ENCODE peak calls at places on chromosomes 4 and X, in seven cellular contexts. One of them, this sample, is unnamed.
A peak's percentile ranks its signal among the peaks of the same experiment; 100 is the strongest.

GRCh38 chrX:74133156-74133796 is 170.7 kb upstream of the ZCCHC13 start:
- DNase-seq in H9: no peak
- DNase-seq in IMR-90: peak; percentile 80
- DNase-seq in mesendoderm: peak; percentile 73
- DNase-seq in trophoblast cell: peak; percentile 90
- DNase-seq in neuronal stem cell: peak; percentile 31
- DNase-seq in H1: no peak
- DNase-seq in this sample: peak; percentile 64

GRCh38 chrX:43707812-43708548 is 51.9 kb downstream of the MAOA start:
- DNase-seq in H9: no peak
- DNase-seq in IMR-90: no peak
- DNase-seq in mesendoderm: no peak
- DNase-seq in trophoblast cell: no peak
- DNase-seq in neuronal stem cell: no peak
- DNase-seq in H1: no peak
- DNase-seq in this sample: peak; percentile 62

GRCh38 chr4:80033581-80033980 is 39.4 kb downstream of the ANTXR2 start:
- DNase-seq in H9: no peak
- DNase-seq in IMR-90: no peak
- DNase-seq in mesendoderm: peak; percentile 8
- DNase-seq in trophoblast cell: no peak
- DNase-seq in neuronal stem cell: no peak
- DNase-seq in H1: no peak
- DNase-seq in this sample: no peak

GRCh38 chrX:139286342-139286741 is 244.2 kb upstream of the F9 start:
- DNase-seq in H9: no peak
- DNase-seq in IMR-90: no peak
- DNase-seq in mesendoderm: no peak
- DNase-seq in trophoblast cell: no peak
- DNase-seq in neuronal stem cell: no peak
- DNase-seq in H1: no peak
- DNase-seq in this sample: no peak

GRCh38 chrX:63258144-63258543 is 93.0 kb downstream of the SPIN4 start:
- DNase-seq in H9: no peak
- DNase-seq in IMR-90: no peak
- DNase-seq in mesendoderm: no peak
- DNase-seq in trophoblast cell: no peak
- DNase-seq in neuronal stem cell: no peak
- DNase-seq in H1: no peak
- DNase-seq in this sample: no peak

GRCh38 chrX:150199181-150199580 is 163.9 kb upstream of the MAMLD1 start:
- DNase-seq in H9: no peak
- DNase-seq in IMR-90: no peak
- DNase-seq in mesendoderm: no peak
- DNase-seq in trophoblast cell: no peak
- DNase-seq in neuronal stem cell: no peak
- DNase-seq in H1: no peak
- DNase-seq in this sample: no peak

GRCh38 chrX:74923942-74924448 is 1.3 kb downstream of the NEXMIF start:
- DNase-seq in H9: no peak
- DNase-seq in IMR-90: no peak
- DNase-seq in mesendoderm: peak; percentile 18
- DNase-seq in trophoblast cell: no peak
- DNase-seq in neuronal stem cell: peak; percentile 1
- DNase-seq in H1: no peak
- DNase-seq in this sample: no peak

GRCh38 chrX:48957477-48957826 is at the start of gene OTUD5:
- DNase-seq in H9: no peak
- DNase-seq in IMR-90: no peak
- DNase-seq in mesendoderm: no peak
- DNase-seq in trophoblast cell: no peak
- DNase-seq in neuronal stem cell: no peak
- DNase-seq in H1: peak; percentile 76
- DNase-seq in this sample: no peak

GRCh38 chr4:103496800-103497199 is 223.0 kb downstream of the TACR3 start:
- DNase-seq in H9: no peak
- DNase-seq in IMR-90: no peak
- DNase-seq in mesendoderm: no peak
- DNase-seq in trophoblast cell: no peak
- DNase-seq in neuronal stem cell: no peak
- DNase-seq in H1: no peak
- DNase-seq in this sample: no peak

GRCh38 chr4:1870328-1870577 is 940 bp upstream of the NSD2 start:
- DNase-seq in H9: peak; percentile 93
- DNase-seq in IMR-90: peak; percentile 66
- DNase-seq in mesendoderm: peak; percentile 93
- DNase-seq in trophoblast cell: peak; percentile 91
- DNase-seq in neuronal stem cell: no peak
- DNase-seq in H1: no peak
- DNase-seq in this sample: peak; percentile 87

GRCh38 chr4:80587861-80588385 is 252.4 kb downstream of the CFAP299 start:
- DNase-seq in H9: no peak
- DNase-seq in IMR-90: no peak
- DNase-seq in mesendoderm: no peak
- DNase-seq in trophoblast cell: no peak
- DNase-seq in neuronal stem cell: no peak
- DNase-seq in H1: no peak
- DNase-seq in this sample: no peak

GRCh38 chr4:8260656-8261111 is 8.9 kb upstream of the HTRA3 start:
- DNase-seq in H9: no peak
- DNase-seq in IMR-90: peak; percentile 96
- DNase-seq in mesendoderm: peak; percentile 78
- DNase-seq in trophoblast cell: peak; percentile 86
- DNase-seq in neuronal stem cell: no peak
- DNase-seq in H1: no peak
- DNase-seq in this sample: peak; percentile 95

GRCh38 chr4:110518889-110519490 is 43.0 kb downstream of the ENPEP start:
- DNase-seq in H9: no peak
- DNase-seq in IMR-90: peak; percentile 22
- DNase-seq in mesendoderm: peak; percentile 42
- DNase-seq in trophoblast cell: peak; percentile 64
- DNase-seq in neuronal stem cell: no peak
- DNase-seq in H1: no peak
- DNase-seq in this sample: peak; percentile 41

GRCh38 chr4:150155391-150155790 is 77.1 kb downstream of the DCLK2 start:
- DNase-seq in H9: no peak
- DNase-seq in IMR-90: no peak
- DNase-seq in mesendoderm: no peak
- DNase-seq in trophoblast cell: peak; percentile 19
- DNase-seq in neuronal stem cell: no peak
- DNase-seq in H1: no peak
- DNase-seq in this sample: no peak

GRCh38 chr4:25110653-25111329 is 49.5 kb downstream of the SEPSECS start:
- DNase-seq in H9: no peak
- DNase-seq in IMR-90: no peak
- DNase-seq in mesendoderm: peak; percentile 54
- DNase-seq in trophoblast cell: no peak
- DNase-seq in neuronal stem cell: no peak
- DNase-seq in H1: no peak
- DNase-seq in this sample: no peak

GRCh38 chrX:133215747-133216146 is 2.4 kb downstream of the TFDP3 start:
- DNase-seq in H9: no peak
- DNase-seq in IMR-90: peak; percentile 2
- DNase-seq in mesendoderm: peak; percentile 37
- DNase-seq in trophoblast cell: peak; percentile 59
- DNase-seq in neuronal stem cell: peak; percentile 2
- DNase-seq in H1: no peak
- DNase-seq in this sample: peak; percentile 22

GRCh38 chr4:93788712-93789111 is 39.8 kb upstream of the ATOH1 start:
- DNase-seq in H9: no peak
- DNase-seq in IMR-90: peak; percentile 10
- DNase-seq in mesendoderm: peak; percentile 46
- DNase-seq in trophoblast cell: peak; percentile 36
- DNase-seq in neuronal stem cell: no peak
- DNase-seq in H1: no peak
- DNase-seq in this sample: peak; percentile 6

GRCh38 chr4:55173580-55173979 is 48.2 kb upstream of the KDR start:
- DNase-seq in H9: no peak
- DNase-seq in IMR-90: peak; percentile 78
- DNase-seq in mesendoderm: no peak
- DNase-seq in trophoblast cell: no peak
- DNase-seq in neuronal stem cell: no peak
- DNase-seq in H1: no peak
- DNase-seq in this sample: peak; percentile 73

GRCh38 chrX:118824173-118824782 is 654 bp downstream of the ZCCHC12 start:
- DNase-seq in H9: peak; percentile 35
- DNase-seq in IMR-90: no peak
- DNase-seq in mesendoderm: peak; percentile 32
- DNase-seq in trophoblast cell: no peak
- DNase-seq in neuronal stem cell: no peak
- DNase-seq in H1: peak; percentile 50
- DNase-seq in this sample: no peak

GRCh38 chr4:140368686-140369085 is 4.8 kb upstream of the SCOC start:
- DNase-seq in H9: no peak
- DNase-seq in IMR-90: peak; percentile 13
- DNase-seq in mesendoderm: no peak
- DNase-seq in trophoblast cell: no peak
- DNase-seq in neuronal stem cell: no peak
- DNase-seq in H1: no peak
- DNase-seq in this sample: no peak

GRCh38 chr4:2794707-2795557 is 2.0 kb downstream of the SH3BP2 start:
- DNase-seq in H9: no peak
- DNase-seq in IMR-90: peak; percentile 79
- DNase-seq in mesendoderm: no peak
- DNase-seq in trophoblast cell: peak; percentile 35
- DNase-seq in neuronal stem cell: no peak
- DNase-seq in H1: no peak
- DNase-seq in this sample: peak; percentile 85

GRCh38 chr4:97643179-97643578 is 500.1 kb downstream of the STPG2 start:
- DNase-seq in H9: no peak
- DNase-seq in IMR-90: no peak
- DNase-seq in mesendoderm: no peak
- DNase-seq in trophoblast cell: no peak
- DNase-seq in neuronal stem cell: no peak
- DNase-seq in H1: no peak
- DNase-seq in this sample: no peak

GRCh38 chr4:97646997-97647396 is 496.3 kb downstream of the STPG2 start:
- DNase-seq in H9: no peak
- DNase-seq in IMR-90: no peak
- DNase-seq in mesendoderm: no peak
- DNase-seq in trophoblast cell: no peak
- DNase-seq in neuronal stem cell: no peak
- DNase-seq in H1: no peak
- DNase-seq in this sample: no peak

GRCh38 chr4:97639961-97640360 is 503.3 kb downstream of the STPG2 start:
- DNase-seq in H9: no peak
- DNase-seq in IMR-90: no peak
- DNase-seq in mesendoderm: no peak
- DNase-seq in trophoblast cell: no peak
- DNase-seq in neuronal stem cell: no peak
- DNase-seq in H1: no peak
- DNase-seq in this sample: no peak

GRCh38 chr4:97645437-97645836 is 497.8 kb downstream of the STPG2 start:
- DNase-seq in H9: no peak
- DNase-seq in IMR-90: no peak
- DNase-seq in mesendoderm: no peak
- DNase-seq in trophoblast cell: no peak
- DNase-seq in neuronal stem cell: no peak
- DNase-seq in H1: no peak
- DNase-seq in this sample: no peak
- H4K8ac ChIP-seq in H9: no peak overlapping the region
- H4K8ac ChIP-seq in IMR-90: no peak overlapping the region
- H4K8ac ChIP-seq in mesendoderm: no peak overlapping the region
- H4K8ac ChIP-seq in trophoblast cell: no peak overlapping the region
- H4K8ac ChIP-seq in neuronal stem cell: no peak overlapping the region
- H4K8ac ChIP-seq in H1: no peak overlapping the region
- H4K8ac ChIP-seq in this sample: no peak overlapping the region

DNA sequence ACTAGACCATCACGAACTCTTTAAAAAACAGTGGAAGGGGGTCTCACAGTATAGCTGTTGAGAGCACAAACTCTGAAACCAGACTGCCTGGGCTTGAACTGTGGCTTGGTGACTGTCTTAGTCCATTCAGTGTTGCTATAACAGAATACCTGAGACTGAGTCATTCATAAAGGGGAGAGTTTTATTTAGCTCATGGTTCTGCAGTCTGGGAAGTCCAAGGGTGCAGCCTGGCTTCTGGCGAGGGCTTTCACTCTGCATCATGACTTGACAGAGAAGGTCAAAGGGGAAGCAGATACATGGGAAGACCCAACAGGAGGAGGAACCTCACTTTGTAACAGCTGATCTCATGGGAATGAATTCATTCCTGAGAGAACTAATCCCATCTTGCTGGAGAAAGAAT is 116.8 kb upstream of the STOX2 start:
- DNase-seq in H9: no peak
- DNase-seq in IMR-90: no peak
- DNase-seq in mesendoderm: no peak
- DNase-seq in trophoblast cell: no peak
- DNase-seq in neuronal stem cell: no peak
- DNase-seq in H1: no peak
- DNase-seq in this sample: no peak
- H4K8ac ChIP-seq in H9: no peak overlapping the region
- H4K8ac ChIP-seq in IMR-90: no peak overlapping the region
- H4K8ac ChIP-seq in mesendoderm: no peak overlapping the region
- H4K8ac ChIP-seq in trophoblast cell: no peak overlapping the region
- H4K8ac ChIP-seq in neuronal stem cell: no peak overlapping the region
- H4K8ac ChIP-seq in H1: no peak overlapping the region
- H4K8ac ChIP-seq in this sample: no peak overlapping the region

DNA sequence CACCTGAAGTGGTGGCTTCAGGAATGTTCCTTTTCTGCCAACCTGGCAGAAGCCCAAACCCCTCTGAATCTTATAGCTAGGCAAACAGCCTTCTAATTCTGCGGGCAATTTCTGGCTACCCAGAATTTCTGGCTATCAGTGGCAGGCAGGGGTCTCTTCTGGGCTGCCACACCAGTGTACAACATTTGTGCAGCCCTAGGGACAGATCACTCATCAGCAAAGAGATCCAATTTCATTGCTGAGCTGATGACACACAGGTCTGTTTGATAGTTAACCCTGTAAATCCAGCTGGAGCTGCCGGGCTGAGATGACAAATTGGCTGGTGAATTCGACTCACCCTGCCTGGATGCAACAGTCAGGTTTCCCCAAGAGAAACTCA is 2.4 kb downstream of the MID1 start:
- DNase-seq in H9: no peak
- DNase-seq in IMR-90: peak; percentile 75
- DNase-seq in mesendoderm: no peak
- DNase-seq in trophoblast cell: no peak
- DNase-seq in neuronal stem cell: no peak
- DNase-seq in H1: no peak
- DNase-seq in this sample: no peak
- H4K8ac ChIP-seq in H9: no peak overlapping the region
- H4K8ac ChIP-seq in IMR-90: no peak overlapping the region
- H4K8ac ChIP-seq in mesendoderm: no peak overlapping the region
- H4K8ac ChIP-seq in trophoblast cell: no peak overlapping the region
- H4K8ac ChIP-seq in neuronal stem cell: no peak overlapping the region
- H4K8ac ChIP-seq in H1: no peak overlapping the region
- H4K8ac ChIP-seq in this sample: no peak overlapping the region

GRCh38 chrX:110509778-110510510 is 151.3 kb downstream of the RTL9 start:
- DNase-seq in H9: no peak
- DNase-seq in IMR-90: no peak
- DNase-seq in mesendoderm: peak; percentile 89
- DNase-seq in trophoblast cell: no peak
- DNase-seq in neuronal stem cell: peak; percentile 24
- DNase-seq in H1: no peak
- DNase-seq in this sample: peak; percentile 1

GRCh38 chrX:110514498-110514897 is 155.8 kb downstream of the RTL9 start:
- DNase-seq in H9: no peak
- DNase-seq in IMR-90: no peak
- DNase-seq in mesendoderm: no peak
- DNase-seq in trophoblast cell: no peak
- DNase-seq in neuronal stem cell: no peak
- DNase-seq in H1: no peak
- DNase-seq in this sample: no peak

GRCh38 chrX:110511238-110511637 is 152.6 kb downstream of the RTL9 start:
- DNase-seq in H9: no peak
- DNase-seq in IMR-90: no peak
- DNase-seq in mesendoderm: no peak
- DNase-seq in trophoblast cell: no peak
- DNase-seq in neuronal stem cell: no peak
- DNase-seq in H1: no peak
- DNase-seq in this sample: no peak

GRCh38 chrX:110512341-110512740 is 153.7 kb downstream of the RTL9 start:
- DNase-seq in H9: no peak
- DNase-seq in IMR-90: no peak
- DNase-seq in mesendoderm: no peak
- DNase-seq in trophoblast cell: no peak
- DNase-seq in neuronal stem cell: no peak
- DNase-seq in H1: no peak
- DNase-seq in this sample: no peak
- H4K8ac ChIP-seq in H9: no peak overlapping the region
- H4K8ac ChIP-seq in IMR-90: no peak overlapping the region
- H4K8ac ChIP-seq in mesendoderm: no peak overlapping the region
- H4K8ac ChIP-seq in trophoblast cell: no peak overlapping the region
- H4K8ac ChIP-seq in neuronal stem cell: no peak overlapping the region
- H4K8ac ChIP-seq in H1: no peak overlapping the region
- H4K8ac ChIP-seq in this sample: no peak overlapping the region